ENCODE peak calls at places on chromosomes 7 and 10, in four cellular contexts. One of them, this sample, is unnamed.

GRCh38 chr7:57425969-57426628 is 23.9 kb upstream of the ZNF716 start:
- DNase-seq in Panc1: no peak
- DNase-seq in psoas muscle: no peak
- DNase-seq in tibial artery: no peak
- DNase-seq in this sample: no peak

GRCh38 chr7:19210883-19211282 is 65.7 kb upstream of the FERD3L start:
- DNase-seq in Panc1: no peak
- DNase-seq in psoas muscle: no peak
- DNase-seq in tibial artery: no peak
- DNase-seq in this sample: no peak

GRCh38 chr7:54189330-54189729 is 352.8 kb upstream of the VSTM2A start:
- DNase-seq in Panc1: no peak
- DNase-seq in psoas muscle: no peak
- DNase-seq in tibial artery: no peak
- DNase-seq in this sample: no peak

GRCh38 chr10:47030191-47030698 is 119.0 kb downstream of the PTPN20 start:
- DNase-seq in Panc1: no peak
- DNase-seq in psoas muscle: peak
- DNase-seq in tibial artery: peak
- DNase-seq in this sample: no peak

GRCh38 chr7:127957886-127958285 is 73.4 kb downstream of the LRRC4 start:
- DNase-seq in Panc1: no peak
- DNase-seq in psoas muscle: no peak
- DNase-seq in tibial artery: no peak
- DNase-seq in this sample: no peak

GRCh38 chr10:3782456-3783312 is 2.3 kb downstream of the KLF6 start:
- DNase-seq in Panc1: peak
- DNase-seq in psoas muscle: peak
- DNase-seq in tibial artery: peak
- DNase-seq in this sample: peak

GRCh38 chr10:85602306-85602705 is 764.3 kb downstream of the GRID1 start:
- DNase-seq in Panc1: no peak
- DNase-seq in psoas muscle: no peak
- DNase-seq in tibial artery: no peak
- DNase-seq in this sample: no peak

GRCh38 chr10:43304687-43305333 is 37.9 kb upstream of the RASGEF1A start:
- DNase-seq in Panc1: no peak
- DNase-seq in psoas muscle: peak
- DNase-seq in tibial artery: peak
- DNase-seq in this sample: peak

GRCh38 chr10:79274279-79275104 is 72.8 kb upstream of the PPIF start:
- DNase-seq in Panc1: no peak
- DNase-seq in psoas muscle: peak
- DNase-seq in tibial artery: peak
- DNase-seq in this sample: peak

GRCh38 chr10:10758306-10758705 is 259.4 kb upstream of the CELF2 start:
- DNase-seq in Panc1: no peak
- DNase-seq in psoas muscle: no peak
- DNase-seq in tibial artery: no peak
- DNase-seq in this sample: peak

GRCh38 chr10:126207313-126207771 is 180.9 kb downstream of the ADAM12 start:
- DNase-seq in Panc1: no peak
- DNase-seq in psoas muscle: no peak
- DNase-seq in tibial artery: no peak
- DNase-seq in this sample: no peak

GRCh38 chr10:13831711-13832110 is 244.9 kb downstream of the PRPF18 start:
- DNase-seq in Panc1: no peak
- DNase-seq in psoas muscle: no peak
- DNase-seq in tibial artery: no peak
- DNase-seq in this sample: no peak

GRCh38 chr7:151009340-151010001 is 14.8 kb downstream of the ATG9B start:
- DNase-seq in Panc1: no peak
- DNase-seq in psoas muscle: no peak
- DNase-seq in tibial artery: no peak
- DNase-seq in this sample: no peak

GRCh38 chr10:13709931-13710690 is 123.3 kb downstream of the PRPF18 start:
- DNase-seq in Panc1: no peak
- DNase-seq in psoas muscle: no peak
- DNase-seq in tibial artery: no peak
- DNase-seq in this sample: no peak

GRCh38 chr7:5396999-5397656 is 26.5 kb downstream of the TNRC18 start:
- DNase-seq in Panc1: no peak
- DNase-seq in psoas muscle: peak
- DNase-seq in tibial artery: peak
- DNase-seq in this sample: peak

GRCh38 chr10:21831986-21832735 is 171.4 kb downstream of the DNAJC1 start:
- DNase-seq in Panc1: no peak
- DNase-seq in psoas muscle: no peak
- DNase-seq in tibial artery: no peak
- DNase-seq in this sample: no peak

GRCh38 chr10:58457761-58458616 is 54.7 kb upstream of the BICC1 start:
- DNase-seq in Panc1: no peak
- DNase-seq in psoas muscle: no peak
- DNase-seq in tibial artery: peak
- DNase-seq in this sample: peak

GRCh38 chr7:15508258-15508657 is 53.6 kb downstream of the AGMO start:
- DNase-seq in Panc1: no peak
- DNase-seq in psoas muscle: no peak
- DNase-seq in tibial artery: no peak
- DNase-seq in this sample: no peak

GRCh38 chr10:79356104-79356503 is 8.8 kb downstream of the PPIF start:
- DNase-seq in Panc1: no peak
- DNase-seq in psoas muscle: no peak
- DNase-seq in tibial artery: no peak
- DNase-seq in this sample: no peak

GRCh38 chr7:130844811-130845580 is 111.0 kb upstream of the KLF14 start:
- DNase-seq in Panc1: no peak
- DNase-seq in psoas muscle: no peak
- DNase-seq in tibial artery: no peak
- DNase-seq in this sample: peak

GRCh38 chr7:107913846-107914245 is 22.9 kb downstream of the DLD start:
- DNase-seq in Panc1: no peak
- DNase-seq in psoas muscle: no peak
- DNase-seq in tibial artery: no peak
- DNase-seq in this sample: no peak

GRCh38 chr7:107914834-107915233 is 23.9 kb downstream of the DLD start:
- DNase-seq in Panc1: no peak
- DNase-seq in psoas muscle: no peak
- DNase-seq in tibial artery: no peak
- DNase-seq in this sample: no peak

GRCh38 chr7:107920048-107920772 is 29.2 kb downstream of the DLD start:
- DNase-seq in Panc1: no peak
- DNase-seq in psoas muscle: no peak
- DNase-seq in tibial artery: no peak
- DNase-seq in this sample: no peak

GRCh38 chr7:107918948-107919347 is 28.0 kb downstream of the DLD start:
- DNase-seq in Panc1: no peak
- DNase-seq in psoas muscle: no peak
- DNase-seq in tibial artery: no peak
- DNase-seq in this sample: no peak

DNA sequence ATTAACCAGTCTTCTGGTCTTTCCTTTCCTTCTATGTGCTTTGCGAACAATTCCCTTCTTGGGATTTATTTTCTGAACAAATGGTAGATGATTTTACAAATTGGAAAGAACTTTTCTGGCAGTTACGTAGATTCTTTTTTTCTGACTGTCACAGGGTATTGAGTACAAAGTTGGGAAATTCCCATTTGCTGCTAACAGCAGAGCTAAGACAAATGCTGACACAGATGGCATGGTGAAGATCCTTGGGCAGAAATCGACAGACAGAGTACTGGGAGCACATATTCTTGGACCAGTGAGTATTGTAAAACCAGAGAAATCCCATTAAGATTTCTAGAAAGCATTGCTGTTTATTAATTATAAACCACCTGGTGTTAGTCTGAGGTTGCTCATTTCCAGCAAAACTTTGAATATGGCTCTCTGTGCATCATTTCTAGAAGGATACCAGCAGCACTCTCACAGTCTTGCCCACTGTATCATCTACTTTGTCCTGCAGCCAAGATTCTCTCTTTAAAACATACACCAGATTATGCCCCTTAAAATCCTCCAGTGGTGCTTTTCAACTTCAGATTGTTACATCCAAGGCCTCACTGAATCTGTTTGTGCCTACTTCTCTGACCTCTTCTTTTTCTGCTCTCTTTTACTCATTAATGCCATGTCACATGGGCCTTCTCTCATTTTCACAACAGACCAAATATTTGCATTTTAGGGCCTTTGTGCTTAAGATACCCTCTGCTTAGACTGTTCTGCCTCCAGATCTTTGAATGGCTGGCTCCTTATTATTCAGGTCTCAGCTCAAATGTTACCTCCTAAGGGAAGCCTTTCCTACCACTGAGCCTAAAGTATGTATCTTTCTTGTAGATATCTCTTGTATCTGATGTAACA is 27.0 kb downstream of the DLD start:
- DNase-seq in Panc1: no peak
- DNase-seq in psoas muscle: no peak
- DNase-seq in tibial artery: no peak
- DNase-seq in this sample: no peak
- H3K4me3 ChIP-seq in Panc1: no peak
- H3K4me3 ChIP-seq in psoas muscle: no peak
- H3K4me3 ChIP-seq in tibial artery: no peak
- H3K4me3 ChIP-seq in this sample: no peak

GRCh38 chr7:138170959-138171703 is 94.9 kb downstream of the AKR1D1 start:
- DNase-seq in Panc1: no peak
- DNase-seq in psoas muscle: no peak
- DNase-seq in tibial artery: no peak
- DNase-seq in this sample: no peak
- H3K4me3 ChIP-seq in Panc1: no peak
- H3K4me3 ChIP-seq in psoas muscle: no peak
- H3K4me3 ChIP-seq in tibial artery: no peak
- H3K4me3 ChIP-seq in this sample: no peak

GRCh38 chr10:74238031-74238431 is 87.0 kb downstream of the ADK start:
- DNase-seq in Panc1: no peak
- DNase-seq in psoas muscle: no peak
- DNase-seq in tibial artery: no peak
- DNase-seq in this sample: no peak
- H3K4me3 ChIP-seq in Panc1: no peak
- H3K4me3 ChIP-seq in psoas muscle: no peak
- H3K4me3 ChIP-seq in tibial artery: no peak
- H3K4me3 ChIP-seq in this sample: no peak

DNA sequence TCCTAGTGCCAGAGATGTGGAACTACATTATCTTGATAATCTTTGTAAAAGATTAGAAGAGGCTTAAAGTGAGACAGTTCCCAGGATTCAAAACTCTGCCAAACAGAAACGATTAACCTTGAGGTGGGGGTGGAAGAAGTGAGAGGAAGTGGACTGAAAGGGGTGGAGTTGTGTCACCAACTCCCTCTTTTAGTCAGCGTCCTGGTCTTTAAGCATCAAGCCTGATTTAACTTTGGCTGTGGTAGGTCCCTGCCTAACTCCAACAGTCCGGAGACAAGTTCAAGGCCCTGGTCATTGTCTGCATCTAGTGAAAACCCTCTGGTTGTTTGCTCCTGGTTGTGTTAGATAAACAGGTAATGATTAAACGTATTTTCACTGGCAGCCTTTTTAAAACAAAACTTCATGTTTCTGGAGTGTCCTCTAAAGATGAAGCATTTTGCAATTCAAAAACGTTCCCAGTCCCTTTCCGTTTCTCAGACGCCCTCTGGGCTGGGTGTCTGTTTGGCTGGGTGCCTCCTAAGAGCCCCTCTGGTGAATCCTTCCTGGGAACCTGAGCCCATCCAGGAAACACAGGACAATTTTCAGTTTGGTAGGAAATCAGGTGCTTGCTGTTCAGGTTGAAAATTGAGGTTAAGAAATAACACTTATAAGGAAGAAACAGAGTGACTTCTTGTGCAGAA is 76.5 kb downstream of the CHN2 start:
- DNase-seq in Panc1: no peak
- DNase-seq in psoas muscle: no peak
- DNase-seq in tibial artery: no peak
- DNase-seq in this sample: no peak
- H3K4me3 ChIP-seq in Panc1: no peak
- H3K4me3 ChIP-seq in psoas muscle: no peak
- H3K4me3 ChIP-seq in tibial artery: no peak
- H3K4me3 ChIP-seq in this sample: no peak

GRCh38 chr10:118752401-118752800 is 2.4 kb downstream of the CACUL1 start:
- DNase-seq in Panc1: no peak
- DNase-seq in psoas muscle: no peak
- DNase-seq in tibial artery: no peak
- DNase-seq in this sample: no peak
- H3K4me3 ChIP-seq in Panc1: no peak
- H3K4me3 ChIP-seq in psoas muscle: peak
- H3K4me3 ChIP-seq in tibial artery: no peak
- H3K4me3 ChIP-seq in this sample: peak

GRCh38 chr10:71971769-71972555 is 7.8 kb downstream of the CHST3 start:
- DNase-seq in Panc1: no peak
- DNase-seq in psoas muscle: no peak
- DNase-seq in tibial artery: no peak
- DNase-seq in this sample: no peak
- H3K4me3 ChIP-seq in Panc1: peak
- H3K4me3 ChIP-seq in psoas muscle: no peak
- H3K4me3 ChIP-seq in tibial artery: peak
- H3K4me3 ChIP-seq in this sample: no peak

GRCh38 chr10:70594161-70594560 is 8.4 kb downstream of the PRF1 start:
- DNase-seq in Panc1: no peak
- DNase-seq in psoas muscle: no peak
- DNase-seq in tibial artery: no peak
- DNase-seq in this sample: no peak
- H3K4me3 ChIP-seq in Panc1: no peak
- H3K4me3 ChIP-seq in psoas muscle: no peak
- H3K4me3 ChIP-seq in tibial artery: no peak
- H3K4me3 ChIP-seq in this sample: no peak

GRCh38 chr7:152615052-152615741 is 60.7 kb downstream of the XRCC2 start:
- DNase-seq in Panc1: no peak
- DNase-seq in psoas muscle: no peak
- DNase-seq in tibial artery: no peak
- DNase-seq in this sample: no peak
- H3K4me3 ChIP-seq in Panc1: no peak
- H3K4me3 ChIP-seq in psoas muscle: peak
- H3K4me3 ChIP-seq in tibial artery: no peak
- H3K4me3 ChIP-seq in this sample: no peak